ENCODE peak calls at places on chromosomes 13 and 19, in seven cellular contexts. I is NCI-H345; H is MCF 10A; Q is GM20000; D is activated CD4-positive, alpha-beta T cell treated with anti-CD3 and anti-CD28 coated beads, Interleukin-2, amount 10 ng/mL, durations not matched to agents 7 days and 5 days; T is activated T-helper 1 cell treated with anti-CD3 and anti-CD28 coated beads, Interleukin-12 subunit alpha, Interleukin-12 subunit beta, Interleukin-2, Interleukin-4 antibody, amounts not matched to agents 30 ng/mL and 10 ng/mL and 1 ng/mL, durations not matched to agents 14 hours and 24 hours and 36 hours; E is dorsolateral prefrontal cortex. C is an unnamed sample.

GRCh38 chr13:39364797-39365468 is 238.1 kb downstream of the LHFPL6 start:
- DNase-seq in I (no peak), H (peak), Q (no peak), D (no peak), T (no peak), E (no peak), C (no peak)

GRCh38 chr19:801030-801860 is 4.0 kb downstream of the PTBP1 start:
- DNase-seq in I (no peak), H (peak), Q (no peak), D (no peak), T (no peak), E (no peak), C (no peak)

GRCh38 chr13:81987159-81987558 is 1646.2 kb upstream of the SPRY2 start:
- DNase-seq in I (no peak), H (peak), Q (no peak), D (no peak), T (no peak), E (no peak), C (no peak)

GRCh38 chr19:15358918-15359317 is 20.7 kb downstream of the AKAP8 start:
- DNase-seq in I (no peak), H (no peak), Q (no peak), D (no peak), T (no peak), E (no peak), C (peak)

GRCh38 chr19:10768936-10769335 is 51.1 kb downstream of the DNM2 start:
- DNase-seq in I (no peak), H (no peak), Q (no peak), D (no peak), T (no peak), E (no peak), C (no peak)

GRCh38 chr19:47790398-47790814 is 11.9 kb downstream of the SELENOW start:
- DNase-seq in I (peak), H (peak), Q (peak), D (peak), T (peak), E (peak), C (peak)

GRCh38 chr13:26575244-26575643 is 17.8 kb downstream of the WASF3 start:
- DNase-seq in I (no peak), H (no peak), Q (no peak), D (no peak), T (no peak), E (no peak), C (no peak)

GRCh38 chr19:46480409-46480808 is 9.0 kb upstream of the PNMA8A start:
- DNase-seq in I (no peak), H (no peak), Q (no peak), D (no peak), T (no peak), E (no peak), C (no peak)

GRCh38 chr19:4456843-4457653 is 546 bp downstream of the UBXN6 start:
- DNase-seq in I (peak), H (peak), Q (peak), D (peak), T (no peak), E (no peak), C (peak)

GRCh38 chr13:91106565-91106964 is 240.9 kb upstream of the MIR17HG start:
- DNase-seq in I (no peak), H (no peak), Q (no peak), D (no peak), T (no peak), E (no peak), C (no peak)

GRCh38 chr13:41827507-41828213 is 133.2 kb downstream of the VWA8 start:
- DNase-seq in I (no peak), H (peak), Q (no peak), D (no peak), T (no peak), E (no peak), C (no peak)

GRCh38 chr13:102317593-102317992 is 84.3 kb downstream of the FGF14 start:
- DNase-seq in I (no peak), H (no peak), Q (no peak), D (no peak), T (no peak), E (peak), C (no peak)

GRCh38 chr13:59534806-59535205 is 628.9 kb downstream of the DIAPH3 start:
- DNase-seq in I (no peak), H (no peak), Q (no peak), D (no peak), T (no peak), E (no peak), C (no peak)

GRCh38 chr19:18317998-18318800 is 4.7 kb downstream of the LSM4 start:
- DNase-seq in I (no peak), H (no peak), Q (no peak), D (peak), T (no peak), E (no peak), C (peak)

C was measured in head of caudate nucleus.